ENCODE peak calls at places on chromosomes 6 and 20, in ten cellular contexts. L, Q, K, J, V, N, H, M, Y and F are unnamed samples.

GRCh38 chr6:106488494-106489369 is 128.2 kb downstream of the CRYBG1 start:
- DNase-seq in L (no peak), Q (no peak), K (no peak), J (no peak), V (no peak), N (no peak), H (no peak), M (no peak), Y (no peak), F (no peak)

GRCh38 chr6:133426038-133426437 is 184.9 kb downstream of the EYA4 start:
- DNase-seq in L (no peak), Q (no peak), K (no peak), J (no peak), V (no peak), N (no peak), H (no peak), M (no peak), Y (no peak), F (no peak)

GRCh38 chr20:50146732-50147662 is 6.5 kb downstream of the PEDS1 start:
- DNase-seq in L (peak), Q (no peak), K (peak), J (no peak), V (peak), N (peak), H (no peak), M (peak), Y (peak), F (peak)

GRCh38 chr6:108549241-108549640 is 11.5 kb upstream of the FOXO3 start:
- DNase-seq in L (no peak), Q (no peak), K (no peak), J (no peak), V (no peak), N (no peak), H (no peak), M (no peak), Y (no peak), F (no peak)

GRCh38 chr6:170087946-170088348 is 202.9 kb downstream of the DLL1 start:
- DNase-seq in L (peak), Q (peak), K (no peak), J (no peak), V (no peak), N (no peak), H (no peak), M (peak), Y (peak), F (peak)

GRCh38 chr20:57621426-57622200 is 1.4 kb upstream of the ZBP1 start:
- DNase-seq in L (no peak), Q (no peak), K (no peak), J (no peak), V (no peak), N (no peak), H (no peak), M (no peak), Y (no peak), F (no peak)

GRCh38 chr6:157586088-157586414 is 205.1 kb downstream of the ZDHHC14 start:
- DNase-seq in L (no peak), Q (no peak), K (no peak), J (no peak), V (no peak), N (no peak), H (no peak), M (no peak), Y (no peak), F (no peak)

GRCh38 chr6:13447949-13448724 is 39.3 kb downstream of the GFOD1 start:
- DNase-seq in L (peak), Q (no peak), K (no peak), J (no peak), V (no peak), N (peak), H (no peak), M (no peak), Y (no peak), F (no peak)

GRCh38 chr6:45438849-45439406 is 61.2 kb upstream of the SUPT3H start:
- DNase-seq in L (no peak), Q (no peak), K (no peak), J (peak), V (no peak), N (peak), H (no peak), M (no peak), Y (no peak), F (no peak)

GRCh38 chr20:37901280-37901666 is 1.7 kb upstream of the VSTM2L start:
- DNase-seq in L (no peak), Q (no peak), K (peak), J (no peak), V (peak), N (no peak), H (no peak), M (no peak), Y (no peak), F (no peak)

GRCh38 chr20:62832212-62832922 is 15.5 kb downstream of the COL9A3 start:
- DNase-seq in L (peak), Q (no peak), K (peak), J (peak), V (peak), N (no peak), H (no peak), M (peak), Y (peak), F (peak)

GRCh38 chr20:19786311-19786710 is 28.3 kb downstream of the RIN2 start:
- DNase-seq in L (peak), Q (no peak), K (no peak), J (no peak), V (peak), N (peak), H (no peak), M (no peak), Y (no peak), F (peak)

GRCh38 chr20:53447271-53447670 is 146.4 kb downstream of the ZNF217 start:
- DNase-seq in L (peak), Q (no peak), K (no peak), J (no peak), V (no peak), N (no peak), H (no peak), M (no peak), Y (no peak), F (no peak)

GRCh38 chr6:142893088-142893487 is 51.9 kb downstream of the HIVEP2 start:
- DNase-seq in L (no peak), Q (no peak), K (no peak), J (no peak), V (no peak), N (peak), H (no peak), M (no peak), Y (no peak), F (no peak)

GRCh38 chr6:101545171-101545570 is 151.7 kb downstream of the GRIK2 start:
- DNase-seq in L (no peak), Q (no peak), K (no peak), J (no peak), V (no peak), N (no peak), H (no peak), M (no peak), Y (no peak), F (no peak)

GRCh38 chr20:16441526-16442164 is 131.6 kb downstream of the KIF16B start:
- DNase-seq in L (no peak), Q (no peak), K (no peak), J (no peak), V (no peak), N (no peak), H (peak), M (no peak), Y (no peak), F (no peak)

GRCh38 chr20:17480696-17481095 is 50.5 kb downstream of the BFSP1 start:
- DNase-seq in L (no peak), Q (no peak), K (no peak), J (no peak), V (no peak), N (no peak), H (no peak), M (no peak), Y (no peak), F (no peak)

GRCh38 chr20:2756056-2756611 is 44.3 kb downstream of the CPXM1 start:
- DNase-seq in L (no peak), Q (no peak), K (peak), J (peak), V (peak), N (peak), H (no peak), M (no peak), Y (peak), F (no peak)

GRCh38 chr6:24961852-24962251 is 26.1 kb upstream of the RIPOR2 start:
- DNase-seq in L (no peak), Q (no peak), K (no peak), J (no peak), V (no peak), N (no peak), H (no peak), M (no peak), Y (no peak), F (no peak)

GRCh38 chr20:35904982-35905663 is 49.2 kb downstream of the SCAND1 start:
- DNase-seq in L (no peak), Q (no peak), K (no peak), J (no peak), V (no peak), N (no peak), H (no peak), M (no peak), Y (no peak), F (no peak)

GRCh38 chr6:25377672-25378071 is 98.5 kb downstream of the CARMIL1 start:
- DNase-seq in L (no peak), Q (no peak), K (no peak), J (no peak), V (no peak), N (no peak), H (peak), M (no peak), Y (no peak), F (no peak)

GRCh38 chr6:12605888-12606345 is 110.7 kb upstream of the PHACTR1 start:
- DNase-seq in L (no peak), Q (no peak), K (peak), J (peak), V (peak), N (peak), H (no peak), M (peak), Y (no peak), F (peak)

GRCh38 chr20:32914031-32914430 is 55.3 kb downstream of the EFCAB8 start:
- DNase-seq in L (no peak), Q (no peak), K (no peak), J (no peak), V (no peak), N (no peak), H (no peak), M (no peak), Y (no peak), F (no peak)

GRCh38 chr6:4670824-4671409 is 105.3 kb upstream of the CDYL start:
- DNase-seq in L (no peak), Q (no peak), K (no peak), J (no peak), V (no peak), N (no peak), H (peak), M (no peak), Y (no peak), F (no peak)

GRCh38 chr6:157561929-157562810 is 181.2 kb downstream of the ZDHHC14 start:
- DNase-seq in L (no peak), Q (no peak), K (no peak), J (no peak), V (no peak), N (no peak), H (peak), M (no peak), Y (peak), F (peak)

GRCh38 chr20:46027245-46027853 is 1.7 kb upstream of the SLC12A5 start:
- DNase-seq in L (no peak), Q (no peak), K (peak), J (no peak), V (peak), N (peak), H (no peak), M (no peak), Y (no peak), F (no peak)

GRCh38 chr6:16955899-16956298 is 146.0 kb upstream of the STMND1 start:
- DNase-seq in L (no peak), Q (no peak), K (no peak), J (no peak), V (no peak), N (no peak), H (no peak), M (no peak), Y (no peak), F (no peak)

GRCh38 chr6:35452186-35453090 is at the start of gene FANCE:
- DNase-seq in L (peak), Q (peak), K (peak), J (peak), V (peak), N (peak), H (peak), M (peak), Y (peak), F (peak)

GRCh38 chr20:57996465-57996864 is 232.0 kb downstream of the ANKRD60 start:
- DNase-seq in L (no peak), Q (no peak), K (no peak), J (no peak), V (no peak), N (no peak), H (no peak), M (no peak), Y (no peak), F (no peak)

GRCh38 chr6:151998784-151999183 is 191.3 kb downstream of the ESR1 start:
- DNase-seq in L (no peak), Q (no peak), K (no peak), J (no peak), V (no peak), N (no peak), H (no peak), M (no peak), Y (no peak), F (no peak)

GRCh38 chr20:50824137-50824536 is 29.3 kb downstream of the BCAS4 start:
- DNase-seq in L (no peak), Q (peak), K (no peak), J (no peak), V (no peak), N (no peak), H (no peak), M (peak), Y (no peak), F (no peak)

GRCh38 chr6:40604082-40604481 is 16.9 kb upstream of the LRFN2 start:
- DNase-seq in L (no peak), Q (no peak), K (no peak), J (no peak), V (no peak), N (no peak), H (no peak), M (no peak), Y (no peak), F (no peak)

GRCh38 chr20:33909331-33909921 is 84.3 kb upstream of the RALY start:
- DNase-seq in L (no peak), Q (no peak), K (no peak), J (peak), V (no peak), N (peak), H (no peak), M (peak), Y (no peak), F (no peak)

GRCh38 chr6:73728548-73729205 is 32.7 kb downstream of the CD109 start:
- DNase-seq in L (peak), Q (no peak), K (no peak), J (no peak), V (no peak), N (no peak), H (no peak), M (no peak), Y (no peak), F (no peak)

GRCh38 chr6:11354019-11354418 is 121.6 kb upstream of the NEDD9 start:
- DNase-seq in L (no peak), Q (no peak), K (no peak), J (no peak), V (no peak), N (peak), H (no peak), M (no peak), Y (no peak), F (no peak)

GRCh38 chr6:105452924-105453756 is 50.3 kb upstream of the PREP start:
- DNase-seq in L (no peak), Q (no peak), K (no peak), J (no peak), V (no peak), N (peak), H (no peak), M (peak), Y (peak), F (peak)

DNA sequence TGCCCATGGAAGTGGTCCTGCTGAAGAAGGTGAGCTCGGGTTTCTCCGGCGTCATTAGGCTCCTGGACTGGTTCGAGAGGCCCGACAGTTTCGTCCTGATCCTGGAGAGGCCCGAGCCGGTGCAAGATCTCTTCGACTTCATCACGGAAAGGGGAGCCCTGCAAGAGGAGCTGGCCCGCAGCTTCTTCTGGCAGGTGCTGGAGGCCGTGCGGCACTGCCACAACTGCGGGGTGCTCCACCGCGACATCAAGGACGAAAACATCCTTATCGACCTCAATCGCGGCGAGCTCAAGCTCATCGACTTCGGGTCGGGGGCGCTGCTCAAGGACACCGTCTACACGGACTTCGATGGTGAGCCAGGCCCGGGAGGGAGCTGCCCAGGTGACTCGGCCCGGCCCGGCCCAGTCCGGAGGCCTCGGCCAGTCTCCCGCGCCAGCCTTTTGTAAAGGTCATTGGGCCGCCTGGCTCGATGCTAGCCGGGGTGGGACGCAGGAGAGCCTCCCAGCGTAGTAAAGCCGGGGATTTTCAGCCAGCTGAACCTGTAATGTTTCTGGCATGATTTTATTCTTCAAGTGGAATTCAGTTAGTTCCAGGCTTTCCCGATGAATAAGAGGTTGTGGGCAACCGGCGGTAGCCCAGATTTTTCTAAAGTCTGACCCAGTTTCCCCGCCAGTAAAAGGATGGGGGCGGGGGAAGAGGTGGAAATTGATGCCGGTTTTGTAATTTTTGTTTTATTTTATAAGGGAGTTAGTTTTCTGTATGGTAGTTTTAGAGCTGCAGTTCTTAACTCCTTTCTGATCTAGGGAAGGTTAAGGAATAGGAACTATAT is 1.4 kb downstream of the PIM1 start:
- DNase-seq in L (no peak), Q (peak), K (no peak), J (no peak), V (peak), N (peak), H (no peak), M (peak), Y (peak), F (peak)
- TF ChIP-seq POLR2AphosphoS5 in L (no peak), Q (no peak), K (peak), J (no peak), V (no peak), N (no peak), H (peak), M (no peak), Y (peak), F (no peak)

GRCh38 chr6:43702147-43702521 is 14.5 kb upstream of the MRPS18A start:
- DNase-seq in L (no peak), Q (no peak), K (no peak), J (no peak), V (no peak), N (no peak), H (no peak), M (no peak), Y (no peak), F (no peak)
- H3K4me3 ChIP-seq in L (no peak), Q (no peak), K (no peak), J (peak), V (peak), N (no peak), H (no peak), M (no peak), Y (no peak), F (no peak)

GRCh38 chr20:14114049-14114448 is 118.7 kb downstream of the MACROD2 start:
- DNase-seq in L (no peak), Q (no peak), K (no peak), J (no peak), V (peak), N (no peak), H (no peak), M (no peak), Y (no peak), F (no peak)

GRCh38 chr20:14116037-14116436 is 120.7 kb downstream of the MACROD2 start:
- DNase-seq in L (no peak), Q (no peak), K (no peak), J (no peak), V (no peak), N (no peak), H (no peak), M (no peak), Y (no peak), F (no peak)

GRCh38 chr20:14117768-14118167 is 122.5 kb downstream of the MACROD2 start:
- DNase-seq in L (no peak), Q (no peak), K (no peak), J (no peak), V (no peak), N (no peak), H (no peak), M (no peak), Y (no peak), F (no peak)
- TF ChIP-seq POLR2AphosphoS5 in L (no peak), Q (no peak), K (no peak), J (no peak), V (no peak), N (no peak), H (no peak), M (no peak), Y (no peak), F (no peak)

GRCh38 chr6:22147983-22148797 is 148.6 kb downstream of the PRL start:
- DNase-seq in L (no peak), Q (peak), K (no peak), J (no peak), V (peak), N (peak), H (no peak), M (no peak), Y (no peak), F (no peak)

GRCh38 chr6:22146581-22147468 is 150.0 kb downstream of the PRL start:
- DNase-seq in L (no peak), Q (no peak), K (no peak), J (no peak), V (no peak), N (peak), H (no peak), M (no peak), Y (no peak), F (no peak)

GRCh38 chr6:22149501-22150490 is 147.0 kb downstream of the PRL start:
- DNase-seq in L (no peak), Q (no peak), K (no peak), J (no peak), V (no peak), N (no peak), H (no peak), M (no peak), Y (no peak), F (no peak)

GRCh38 chr6:22147469-22147815 is 149.4 kb downstream of the PRL start:
- DNase-seq in L (no peak), Q (no peak), K (no peak), J (no peak), V (no peak), N (no peak), H (no peak), M (no peak), Y (no peak), F (no peak)

DNA sequence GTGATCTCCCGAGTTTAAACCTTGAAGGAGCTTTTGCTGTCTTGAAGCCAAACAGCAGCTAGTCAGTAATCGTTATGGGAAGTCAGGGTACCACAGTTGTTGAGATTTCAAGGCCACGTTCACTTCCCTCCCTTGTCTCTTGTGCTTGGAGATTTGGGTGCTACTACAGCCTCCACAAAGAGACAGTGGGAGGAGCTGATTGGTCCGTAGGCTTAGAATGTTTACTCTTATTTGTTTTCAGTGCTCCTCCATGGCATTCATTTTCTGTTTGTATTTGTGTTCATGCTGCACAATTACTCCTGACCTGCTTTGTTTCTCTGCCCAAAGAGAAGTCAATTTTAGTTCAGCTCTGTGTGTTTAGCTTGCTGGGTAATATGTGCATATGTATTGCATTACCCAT is 147.8 kb downstream of the PRL start:
- DNase-seq in L (no peak), Q (no peak), K (no peak), J (no peak), V (peak), N (no peak), H (no peak), M (no peak), Y (no peak), F (no peak)
- H3K4me3 ChIP-seq in L (no peak), Q (no peak), K (no peak), J (no peak), V (no peak), N (no peak), H (no peak), M (no peak), Y (no peak), F (no peak)

DNA sequence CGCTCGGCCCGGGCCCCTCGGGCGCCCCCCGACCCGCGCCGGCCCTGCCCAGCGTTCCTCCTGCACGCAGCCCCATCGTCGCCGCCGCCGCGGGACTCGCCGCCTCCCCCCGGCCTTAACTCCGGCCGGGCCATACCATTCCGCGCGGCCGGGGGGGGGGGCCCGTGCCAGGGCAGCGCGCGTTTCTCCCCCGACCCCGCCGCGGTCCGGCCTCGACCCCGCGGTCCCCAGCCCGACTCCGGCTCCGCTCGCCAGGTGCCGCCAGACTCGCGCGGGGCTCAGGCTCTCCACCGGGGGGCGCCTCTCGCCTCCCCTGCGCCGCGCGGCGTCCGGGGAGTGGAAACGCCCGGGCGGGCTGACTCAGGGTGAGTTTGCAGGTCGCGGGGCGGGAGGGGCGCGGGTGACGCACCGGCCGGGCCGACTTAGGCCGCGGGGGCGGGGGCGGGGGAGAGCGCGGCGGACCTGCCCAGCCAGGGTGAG is at the start of gene SRXN1:
- DNase-seq in L (peak), Q (peak), K (peak), J (peak), V (peak), N (peak), H (peak), M (peak), Y (peak), F (peak)
- TF ChIP-seq POLR2AphosphoS5 in L (peak), Q (peak), K (peak), J (peak), V (no peak), N (peak), H (peak), M (peak), Y (peak), F (peak)